ENCODE peak calls at places on chromosomes 6 and 20, in four cellular contexts. One of them, this sample, is unnamed.

GRCh38 chr6:83430606-83431544 is at the start of gene ME1:
- DNase-seq in astrocyte of the spinal cord: peak; percentile 78
- DNase-seq in NAMALWA: no peak
- DNase-seq in HuH-7.5: peak; percentile 67
- DNase-seq in this sample: peak; percentile 11

GRCh38 chr20:17661121-17661744 is 20.8 kb downstream of the RRBP1 start:
- DNase-seq in HuH-7.5: peak; percentile 66
- DNase-seq in astrocyte of the spinal cord: no peak
- DNase-seq in NAMALWA: no peak
- DNase-seq in this sample: no peak

GRCh38 chr20:431012-431904 is 23.2 kb downstream of the RBCK1 start:
- DNase-seq in NAMALWA: peak; percentile 69
- DNase-seq in astrocyte of the spinal cord: peak; percentile 68
- DNase-seq in HuH-7.5: peak; percentile 88
- DNase-seq in this sample: peak; percentile 55

GRCh38 chr6:157669747-157670216 is 153.3 kb upstream of the SNX9 start:
- DNase-seq in NAMALWA: no peak
- DNase-seq in HuH-7.5: no peak
- DNase-seq in astrocyte of the spinal cord: peak; percentile 73
- DNase-seq in this sample: peak; percentile 8

GRCh38 chr6:118660218-118660569 is 8.8 kb upstream of the CEP85L start:
- DNase-seq in NAMALWA: peak; percentile 66
- DNase-seq in HuH-7.5: no peak
- DNase-seq in astrocyte of the spinal cord: no peak
- DNase-seq in this sample: peak; percentile 50

GRCh38 chr6:43016935-43017334 is 2.9 kb downstream of the KLHDC3 start:
- DNase-seq in NAMALWA: no peak
- DNase-seq in astrocyte of the spinal cord: no peak
- DNase-seq in HuH-7.5: no peak
- DNase-seq in this sample: no peak

GRCh38 chr6:155880905-155881304 is 425.3 kb upstream of the NOX3 start:
- DNase-seq in HuH-7.5: no peak
- DNase-seq in NAMALWA: no peak
- DNase-seq in astrocyte of the spinal cord: no peak
- DNase-seq in this sample: no peak

GRCh38 chr6:21333715-21334114 is 259.8 kb upstream of the SOX4 start:
- DNase-seq in HuH-7.5: no peak
- DNase-seq in astrocyte of the spinal cord: no peak
- DNase-seq in NAMALWA: no peak
- DNase-seq in this sample: no peak

This sample was measured in activated CD4-positive, alpha-beta T cell treated with anti-CD3 and anti-CD28 coated beads, Interleukin-2, amount 50 U/mL, for 48 hours.